ENCODE peak calls at places on chromosomes 11 and 22, in nine cellular contexts. W is body of pancreas; N is ovary; A is fibroblast of lung; K is Peyer's patch; U is heart right ventricle; E is CD8-positive, alpha-beta T cell; C is stomach; Q is A549. F is an unnamed sample. For H3K4me1, the result is how much of the 10 kb centered on the place peaks cover.

GRCh38 chr11:134939905-134940304 is 527.9 kb upstream of the B3GAT1 start:
- DNase-seq in W (no peak), N (no peak), A (no peak), K (no peak), U (peak), E (no peak), C (no peak), Q (no peak), F (peak)

GRCh38 chr11:63767415-63768231 is 952 bp downstream of the ZFTA start:
- DNase-seq in W (peak), N (peak), A (peak), K (peak), U (peak), E (no peak), C (no peak), Q (peak), F (peak)

GRCh38 chr11:28083118-28083517 is 24.8 kb downstream of the KIF18A start:
- DNase-seq in W (no peak), N (no peak), A (no peak), K (no peak), U (no peak), E (no peak), C (no peak), Q (no peak), F (no peak)

GRCh38 chr11:10887307-10887706 is 29.5 kb upstream of the ZBED5 start:
- DNase-seq in W (no peak), N (no peak), A (no peak), K (no peak), U (no peak), E (no peak), C (no peak), Q (no peak), F (no peak)

GRCh38 chr11:123173040-123173855 is 21.8 kb downstream of the CLMP start:
- DNase-seq in W (peak), N (no peak), A (peak), K (no peak), U (no peak), E (no peak), C (no peak), Q (no peak), F (no peak)

GRCh38 chr11:69102732-69103615 is 52.8 kb upstream of the SMIM38 start:
- DNase-seq in W (no peak), N (no peak), A (no peak), K (no peak), U (no peak), E (no peak), C (no peak), Q (no peak), F (peak)

GRCh38 chr11:14537134-14537599 is 17.0 kb upstream of the PSMA1 start:
- DNase-seq in W (peak), N (no peak), A (peak), K (peak), U (no peak), E (peak), C (no peak), Q (peak), F (peak)

GRCh38 chr11:110479445-110480101 is 49.8 kb downstream of the FDX1 start:
- DNase-seq in W (no peak), N (no peak), A (peak), K (no peak), U (no peak), E (no peak), C (no peak), Q (no peak), F (peak)

GRCh38 chr11:64867748-64868462 is 10.5 kb downstream of the EHD1 start:
- DNase-seq in W (no peak), N (no peak), A (no peak), K (no peak), U (no peak), E (no peak), C (no peak), Q (no peak), F (no peak)

GRCh38 chr11:94740975-94741707 is 27.0 kb upstream of the AMOTL1 start:
- DNase-seq in W (peak), N (peak), A (peak), K (no peak), U (peak), E (no peak), C (no peak), Q (peak), F (peak)

GRCh38 chr22:32545801-32546200 is 71.2 kb downstream of the FBXO7 start:
- DNase-seq in W (no peak), N (no peak), A (peak), K (no peak), U (no peak), E (no peak), C (no peak), Q (no peak), F (no peak)

GRCh38 chr11:35146074-35146521 is 7.1 kb downstream of the CD44 start:
- DNase-seq in W (no peak), N (no peak), A (no peak), K (peak), U (no peak), E (no peak), C (no peak), Q (no peak), F (no peak)

GRCh38 chr22:35306350-35306967 is 6.8 kb downstream of the TOM1 start:
- DNase-seq in W (no peak), N (no peak), A (no peak), K (no peak), U (no peak), E (no peak), C (no peak), Q (no peak), F (no peak)

GRCh38 chr22:19865141-19865829 is 10.6 kb upstream of the GNB1L start:
- DNase-seq in W (no peak), N (no peak), A (no peak), K (peak), U (no peak), E (no peak), C (no peak), Q (no peak), F (no peak)

GRCh38 chr11:40388097-40388818 is 1071.2 kb downstream of the LRRC4C start:
- DNase-seq in W (no peak), N (no peak), A (peak), K (no peak), U (no peak), E (no peak), C (no peak), Q (no peak), F (no peak)

GRCh38 chr11:130203766-130204702 is 44.5 kb downstream of the ST14 start:
- DNase-seq in W (no peak), N (no peak), A (no peak), K (peak), U (no peak), E (no peak), C (no peak), Q (no peak), F (no peak)
- TF ChIP-seq CTCF in W (no peak), N (no peak), A (no peak), K (no peak), U (no peak), E (no peak), C (no peak), Q (no peak), F (no peak)

GRCh38 chr11:119835804-119836203 is 106.8 kb upstream of the NECTIN1 start:
- DNase-seq in W (no peak), N (no peak), A (no peak), K (no peak), U (no peak), E (no peak), C (no peak), Q (no peak), F (no peak)

GRCh38 chr11:119842731-119843130 is 113.7 kb upstream of the NECTIN1 start:
- DNase-seq in W (no peak), N (no peak), A (no peak), K (no peak), U (no peak), E (no peak), C (no peak), Q (no peak), F (no peak)

GRCh38 chr11:119844808-119845207 is 115.8 kb upstream of the NECTIN1 start:
- DNase-seq in W (no peak), N (no peak), A (no peak), K (no peak), U (no peak), E (no peak), C (no peak), Q (no peak), F (peak)

GRCh38 chr11:119843760-119844330 is 114.8 kb upstream of the NECTIN1 start:
- DNase-seq in W (no peak), N (no peak), A (no peak), K (no peak), U (no peak), E (no peak), C (no peak), Q (peak), F (peak)

GRCh38 chr11:119839504-119840133 is 110.6 kb upstream of the NECTIN1 start:
- DNase-seq in W (no peak), N (no peak), A (no peak), K (no peak), U (no peak), E (no peak), C (no peak), Q (no peak), F (no peak)
- H3K4me3 ChIP-seq in W (no peak), N (no peak), A (no peak), K (no peak), U (no peak), E (no peak), C (no peak), Q (no peak), F (no peak)

GRCh38 chr11:6648505-6648904 is 7.1 kb downstream of the DCHS1 start:
- DNase-seq in W (no peak), N (no peak), A (no peak), K (no peak), U (no peak), E (no peak), C (no peak), Q (no peak), F (no peak)
- H3K4me1 ChIP-seq in W (under half), N (under half), A (under half), K (under half), U (under half), E (half or more), C (under half), Q (under half), F (under half)

DNA sequence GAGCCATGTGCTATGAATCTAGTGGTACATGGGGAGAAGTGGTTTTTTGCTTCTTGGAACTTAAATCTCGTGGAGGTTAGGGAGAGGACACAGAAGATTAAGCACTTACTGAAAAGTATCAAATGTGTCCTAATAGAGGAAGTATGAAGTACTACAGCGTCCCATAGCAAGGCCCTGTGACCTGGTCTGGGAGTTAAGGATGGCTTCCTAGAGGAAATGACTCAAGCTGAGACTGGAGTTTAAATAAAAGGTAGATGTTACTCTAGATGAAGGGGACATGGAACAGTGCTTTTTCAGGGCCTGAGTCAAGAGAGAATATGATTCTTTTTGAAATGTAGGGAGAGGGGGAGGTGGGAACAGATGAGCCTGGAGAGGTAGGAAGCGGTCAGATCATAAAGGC is 202.9 kb downstream of the GRIK4 start:
- DNase-seq in W (no peak), N (no peak), A (peak), K (no peak), U (no peak), E (no peak), C (no peak), Q (no peak), F (no peak)
- TF ChIP-seq CTCF in W (no peak), N (no peak), A (no peak), K (no peak), U (no peak), E (no peak), C (no peak), Q (no peak), F (no peak)

GRCh38 chr11:129949976-129950318 is 52.7 kb downstream of the PRDM10 start:
- DNase-seq in W (no peak), N (no peak), A (no peak), K (no peak), U (no peak), E (no peak), C (no peak), Q (no peak), F (no peak)
- H3K4me3 ChIP-seq in W (no peak), N (no peak), A (no peak), K (no peak), U (no peak), E (no peak), C (no peak), Q (no peak), F (no peak)

GRCh38 chr11:59542142-59542810 is 30.9 kb downstream of the OR4D9 start:
- DNase-seq in W (no peak), N (no peak), A (no peak), K (no peak), U (no peak), E (no peak), C (no peak), Q (no peak), F (no peak)
- H3K4me1 ChIP-seq in W (under half), N (under half), A (under half), K (under half), U (under half), E (under half), C (under half), Q (under half), F (under half)

GRCh38 chr11:43130616-43131015 is 181.2 kb upstream of the API5 start:
- DNase-seq in W (no peak), N (no peak), A (no peak), K (no peak), U (no peak), E (no peak), C (no peak), Q (no peak), F (peak)
- TF ChIP-seq CTCF in W (no peak), N (no peak), A (no peak), K (no peak), U (no peak), E (no peak), C (no peak), Q (no peak), F (peak)

GRCh38 chr22:24400037-24400725 is 27.2 kb upstream of the ADORA2A start:
- DNase-seq in W (no peak), N (no peak), A (no peak), K (no peak), U (no peak), E (no peak), C (no peak), Q (no peak), F (no peak)

GRCh38 chr22:24402460-24403192 is 24.8 kb upstream of the ADORA2A start:
- DNase-seq in W (peak), N (peak), A (peak), K (peak), U (peak), E (no peak), C (peak), Q (peak), F (peak)

GRCh38 chr22:24404561-24405275 is 22.7 kb upstream of the ADORA2A start:
- DNase-seq in W (no peak), N (no peak), A (no peak), K (no peak), U (no peak), E (no peak), C (no peak), Q (no peak), F (no peak)

GRCh38 chr22:24400726-24401596 is 26.4 kb upstream of the ADORA2A start:
- DNase-seq in W (no peak), N (no peak), A (peak), K (peak), U (no peak), E (no peak), C (no peak), Q (no peak), F (no peak)

GRCh38 chr22:24401824-24402434 is 25.5 kb upstream of the ADORA2A start:
- DNase-seq in W (no peak), N (no peak), A (no peak), K (no peak), U (no peak), E (no peak), C (no peak), Q (no peak), F (peak)
- H3K4me3 ChIP-seq in W (no peak), N (no peak), A (no peak), K (no peak), U (peak), E (no peak), C (no peak), Q (no peak), F (no peak)

DNA sequence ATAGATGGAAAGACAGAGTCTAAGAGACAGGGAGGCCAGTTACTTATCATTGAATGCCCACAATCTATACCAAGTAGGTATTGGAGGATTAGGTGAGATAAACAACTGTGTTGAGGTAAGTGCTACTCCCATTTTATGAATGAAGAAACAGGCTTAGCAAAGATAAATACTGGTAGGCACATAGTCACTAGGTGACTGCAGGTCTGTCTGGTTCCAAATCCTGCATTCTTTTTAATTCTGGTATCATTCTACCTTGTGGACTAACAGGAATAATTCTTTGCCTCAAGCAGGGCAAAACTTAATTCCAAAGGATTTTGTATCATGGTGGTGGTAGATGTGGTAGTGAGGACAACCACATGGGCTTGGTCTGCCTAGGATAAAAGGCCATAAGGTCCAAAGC is 28.4 kb downstream of the RNF169 start:
- DNase-seq in W (no peak), N (no peak), A (no peak), K (no peak), U (no peak), E (no peak), C (no peak), Q (no peak), F (no peak)
- H3K4me1 ChIP-seq in W (under half), N (under half), A (under half), K (under half), U (under half), E (under half), C (under half), Q (under half), F (under half)

GRCh38 chr11:120630100-120630499 is 118.6 kb downstream of the GRIK4 start:
- DNase-seq in W (no peak), N (no peak), A (no peak), K (no peak), U (no peak), E (no peak), C (no peak), Q (no peak), F (peak)

GRCh38 chr11:120634706-120635105 is 123.2 kb downstream of the GRIK4 start:
- DNase-seq in W (no peak), N (no peak), A (no peak), K (no peak), U (no peak), E (no peak), C (no peak), Q (no peak), F (no peak)

GRCh38 chr11:120629407-120629806 is 117.9 kb downstream of the GRIK4 start:
- DNase-seq in W (no peak), N (no peak), A (no peak), K (no peak), U (no peak), E (no peak), C (no peak), Q (no peak), F (no peak)

GRCh38 chr11:120633630-120634374 is 122.3 kb downstream of the GRIK4 start:
- DNase-seq in W (no peak), N (no peak), A (no peak), K (no peak), U (no peak), E (no peak), C (no peak), Q (no peak), F (no peak)

GRCh38 chr11:120632579-120632978 is 121.0 kb downstream of the GRIK4 start:
- DNase-seq in W (no peak), N (no peak), A (no peak), K (no peak), U (no peak), E (no peak), C (no peak), Q (peak), F (no peak)
- TF ChIP-seq CTCF in W (no peak), N (no peak), A (peak), K (no peak), U (no peak), E (no peak), C (no peak), Q (no peak), F (peak)

F was measured in BE2C.